ENCODE peak calls at places on chromosomes 3 and 15, in five cellular contexts. J, U, D, F and N are unnamed samples.
A peak's percentile ranks its signal among the peaks of the same experiment; 100 is the strongest.

GRCh38 chr3:130662407-130663028 is 84.1 kb downstream of the PIK3R4 start:
- DNase-seq in J (no peak), U (no peak), D (no peak), F (no peak), N (no peak)

GRCh38 chr3:139686206-139686605 is 8.4 kb upstream of the NMNAT3 start:
- DNase-seq in J (no peak), U (no peak), D (no peak), F (no peak), N (no peak)

GRCh38 chr3:123291404-123291803 is 89.7 kb downstream of the SEC22A start:
- DNase-seq in J (no peak), U (no peak), D (no peak), F (no peak), N (peak; percentile 29)

GRCh38 chr15:55774113-55774970 is 31.4 kb upstream of the PRTG start:
- DNase-seq in J (peak; percentile 82), U (peak; percentile 61), D (no peak), F (peak; percentile 63), N (peak; percentile 93)

GRCh38 chr15:67746022-67746421 is 79.3 kb upstream of the SKOR1 start:
- DNase-seq in J (no peak), U (no peak), D (peak; percentile 20), F (peak; percentile 86), N (no peak)

GRCh38 chr3:139934557-139935070 is 371 bp upstream of the CLSTN2 start:
- DNase-seq in J (peak; percentile 92), U (no peak), D (peak; percentile 14), F (peak; percentile 50), N (peak; percentile 95)

GRCh38 chr3:292038-292437 is 95.5 kb downstream of the CHL1 start:
- DNase-seq in J (no peak), U (no peak), D (no peak), F (no peak), N (no peak)

GRCh38 chr3:55481918-55482495 is 5.1 kb downstream of the WNT5A start:
- DNase-seq in J (peak; percentile 64), U (no peak), D (no peak), F (peak; percentile 66), N (peak; percentile 81)

GRCh38 chr15:45702041-45702440 is 67.2 kb downstream of the SQOR start:
- DNase-seq in J (no peak), U (no peak), D (peak; percentile 17), F (no peak), N (no peak)

GRCh38 chr15:28936081-28936480 is 50.3 kb downstream of the APBA2 start:
- DNase-seq in J (no peak), U (no peak), D (no peak), F (no peak), N (no peak)

GRCh38 chr3:14461748-14462324 is 59.4 kb downstream of the SLC6A6 start:
- DNase-seq in J (peak; percentile 76), U (no peak), D (peak; percentile 44), F (peak; percentile 72), N (peak; percentile 87)
- H3K36me3 ChIP-seq in J (peaks cover 10% of the 10 kb centered on the region), U (peaks cover 99% of the 10 kb centered on the region), D (no peaks in the 10 kb centered on the region), F (peaks cover 15% of the 10 kb centered on the region), N (peaks cover 16% of the 10 kb centered on the region)

GRCh38 chr3:49793486-49794085 is 6.1 kb downstream of the CDHR4 start:
- DNase-seq in J (no peak), U (no peak), D (no peak), F (no peak), N (no peak)

GRCh38 chr3:49788056-49788455 is 1.7 kb upstream of the IP6K1 start:
- DNase-seq in J (no peak), U (no peak), D (no peak), F (no peak), N (no peak)

GRCh38 chr3:49791571-49791970 is 5.2 kb upstream of the IP6K1 start:
- DNase-seq in J (no peak), U (no peak), D (no peak), F (no peak), N (no peak)

GRCh38 chr3:49792371-49793150 is 6.2 kb upstream of the IP6K1 start:
- DNase-seq in J (no peak), U (no peak), D (no peak), F (no peak), N (no peak)

GRCh38 chr3:49790626-49791411 is 4.5 kb upstream of the IP6K1 start:
- DNase-seq in J (no peak), U (peak; percentile 29), D (no peak), F (no peak), N (peak; percentile 38)
- H3K9ac ChIP-seq in J (no peak overlapping the region), U (no peak overlapping the region), D (no peak overlapping the region), F (no peak overlapping the region), N (no peak overlapping the region)

GRCh38 chr3:87867001-87867400 is 191.8 kb downstream of the CGGBP1 start:
- DNase-seq in J (peak; percentile 51), U (no peak), D (peak; percentile 8), F (no peak), N (no peak)
- H3K4me1 ChIP-seq in J (no peaks in the 10 kb centered on the region), U (no peaks in the 10 kb centered on the region), D (no peaks in the 10 kb centered on the region), F (peaks cover 8% of the 10 kb centered on the region), N (no peaks in the 10 kb centered on the region)

DNA sequence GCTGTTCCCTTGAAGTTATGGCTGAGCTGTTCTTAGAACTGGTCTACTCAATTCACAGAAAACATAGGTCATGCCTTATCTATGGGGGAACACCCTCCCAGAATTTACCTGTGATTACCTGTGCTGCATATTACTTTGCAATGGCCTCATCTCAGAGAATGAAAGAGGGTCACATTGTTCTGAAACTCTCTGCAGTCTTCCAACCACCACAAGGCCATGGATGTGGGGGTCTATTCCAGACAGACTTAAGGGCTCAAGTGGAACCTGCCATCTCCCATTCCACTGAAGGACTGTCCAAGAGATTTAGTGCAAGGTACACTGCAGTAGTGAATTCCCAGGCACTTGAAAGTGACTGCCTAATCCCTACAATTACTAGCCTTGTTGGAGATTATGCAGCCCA is 40.1 kb upstream of the RASA2 start:
- DNase-seq in J (no peak), U (no peak), D (no peak), F (no peak), N (no peak)
- H3K36me3 ChIP-seq in J (peaks cover 10% of the 10 kb centered on the region), U (peaks cover 35% of the 10 kb centered on the region), D (peaks cover 40% of the 10 kb centered on the region), F (peaks cover 55% of the 10 kb centered on the region), N (peaks cover 34% of the 10 kb centered on the region)

GRCh38 chr3:143163562-143163961 is 44.0 kb downstream of the CHST2 start:
- DNase-seq in J (no peak), U (no peak), D (no peak), F (no peak), N (no peak)

GRCh38 chr3:143166376-143166775 is 46.8 kb downstream of the CHST2 start:
- DNase-seq in J (no peak), U (no peak), D (no peak), F (no peak), N (no peak)

GRCh38 chr3:143168518-143169192 is 49.1 kb downstream of the CHST2 start:
- DNase-seq in J (no peak), U (peak; percentile 62), D (peak; percentile 32), F (no peak), N (no peak)

GRCh38 chr3:143167956-143168355 is 48.4 kb downstream of the CHST2 start:
- DNase-seq in J (no peak), U (no peak), D (peak; percentile 92), F (peak; percentile 30), N (no peak)

GRCh38 chr3:143165211-143165610 is 45.6 kb downstream of the CHST2 start:
- DNase-seq in J (no peak), U (no peak), D (no peak), F (no peak), N (no peak)
- H3K9ac ChIP-seq in J (no peak overlapping the region), U (no peak overlapping the region), D (no peak overlapping the region), F (no peak overlapping the region), N (no peak overlapping the region)